ENCODE peak calls at places on chromosomes 13 and 19, in eight cellular contexts. One of them, this sample, is unnamed.

GRCh38 chr13:100363874-100364273 is 224.7 kb downstream of the GGACT start:
- DNase-seq in Daoy: peak
- DNase-seq in naive B cell: no peak
- DNase-seq in ELR: peak
- DNase-seq in brain pericyte: no peak
- DNase-seq in heart left ventricle: no peak
- DNase-seq in cardiac muscle cell: no peak
- DNase-seq in dermis blood vessel endothelial cell: no peak
- DNase-seq in this sample: no peak

GRCh38 chr13:109840201-109840892 is 54.0 kb upstream of the IRS2 start:
- DNase-seq in Daoy: peak
- DNase-seq in naive B cell: no peak
- DNase-seq in ELR: peak
- DNase-seq in brain pericyte: no peak
- DNase-seq in heart left ventricle: no peak
- DNase-seq in cardiac muscle cell: no peak
- DNase-seq in dermis blood vessel endothelial cell: no peak
- DNase-seq in this sample: peak

GRCh38 chr13:110874508-110874960 is 40.3 kb downstream of the ANKRD10 start:
- DNase-seq in Daoy: peak
- DNase-seq in naive B cell: no peak
- DNase-seq in ELR: peak
- DNase-seq in brain pericyte: no peak
- DNase-seq in heart left ventricle: peak
- DNase-seq in cardiac muscle cell: peak
- DNase-seq in dermis blood vessel endothelial cell: peak
- DNase-seq in this sample: peak

GRCh38 chr19:33496016-33496415 is 25.6 kb downstream of the PEPD start:
- DNase-seq in Daoy: no peak
- DNase-seq in naive B cell: no peak
- DNase-seq in ELR: no peak
- DNase-seq in brain pericyte: no peak
- DNase-seq in heart left ventricle: peak
- DNase-seq in cardiac muscle cell: no peak
- DNase-seq in dermis blood vessel endothelial cell: no peak
- DNase-seq in this sample: no peak

GRCh38 chr19:50629801-50630200 is 9.9 kb downstream of the SYT3 start:
- DNase-seq in Daoy: no peak
- DNase-seq in naive B cell: no peak
- DNase-seq in ELR: no peak
- DNase-seq in brain pericyte: no peak
- DNase-seq in heart left ventricle: no peak
- DNase-seq in cardiac muscle cell: no peak
- DNase-seq in dermis blood vessel endothelial cell: no peak
- DNase-seq in this sample: no peak

GRCh38 chr19:34399886-34400285 is 4.3 kb upstream of the PDCD2L start:
- DNase-seq in Daoy: no peak
- DNase-seq in naive B cell: no peak
- DNase-seq in ELR: no peak
- DNase-seq in brain pericyte: no peak
- DNase-seq in heart left ventricle: no peak
- DNase-seq in cardiac muscle cell: no peak
- DNase-seq in dermis blood vessel endothelial cell: no peak
- DNase-seq in this sample: no peak

GRCh38 chr19:46625731-46626130 is 842 bp upstream of the PTGIR start:
- DNase-seq in Daoy: no peak
- DNase-seq in naive B cell: no peak
- DNase-seq in ELR: no peak
- DNase-seq in brain pericyte: no peak
- DNase-seq in heart left ventricle: peak
- DNase-seq in cardiac muscle cell: no peak
- DNase-seq in dermis blood vessel endothelial cell: no peak
- DNase-seq in this sample: no peak

GRCh38 chr19:29800086-29800825 is 11.5 kb upstream of the CCNE1 start:
- DNase-seq in Daoy: no peak
- DNase-seq in naive B cell: no peak
- DNase-seq in ELR: no peak
- DNase-seq in brain pericyte: no peak
- DNase-seq in heart left ventricle: no peak
- DNase-seq in cardiac muscle cell: no peak
- DNase-seq in dermis blood vessel endothelial cell: no peak
- DNase-seq in this sample: no peak

GRCh38 chr13:99987180-99988047 is 5.8 kb downstream of the ZIC2 start:
- DNase-seq in Daoy: no peak
- DNase-seq in naive B cell: no peak
- DNase-seq in ELR: no peak
- DNase-seq in brain pericyte: no peak
- DNase-seq in heart left ventricle: no peak
- DNase-seq in cardiac muscle cell: peak
- DNase-seq in dermis blood vessel endothelial cell: no peak
- DNase-seq in this sample: no peak

GRCh38 chr13:67369895-67370660 is 139.9 kb upstream of the PCDH9 start:
- DNase-seq in Daoy: no peak
- DNase-seq in naive B cell: no peak
- DNase-seq in ELR: peak
- DNase-seq in brain pericyte: peak
- DNase-seq in heart left ventricle: no peak
- DNase-seq in cardiac muscle cell: no peak
- DNase-seq in dermis blood vessel endothelial cell: no peak
- DNase-seq in this sample: peak

This sample was measured in cardiac fibroblast.